ENCODE peak calls at places on chromosomes 6 and 20, in four cellular contexts. X, L, I and C are unnamed samples.
A peak's percentile ranks its signal among the peaks of the same experiment; 100 is the strongest.

GRCh38 chr20:35368616-35369423 is 43.0 kb downstream of the UQCC1 start:
- DNase-seq in X (peak; percentile 8), L (no peak), I (no peak), C (peak; percentile 29)

GRCh38 chr20:4873396-4873795 is 127.9 kb downstream of the SLC23A2 start:
- DNase-seq in X (no peak), L (no peak), I (no peak), C (no peak)

GRCh38 chr6:64985726-64986125 is 721.3 kb downstream of the EYS start:
- DNase-seq in X (no peak), L (no peak), I (no peak), C (peak; percentile 18)

GRCh38 chr20:24443436-24443835 is 26.0 kb upstream of the SYNDIG1 start:
- DNase-seq in X (no peak), L (no peak), I (no peak), C (no peak)

GRCh38 chr20:19435820-19436219 is 223.4 kb downstream of the SLC24A3 start:
- DNase-seq in X (no peak), L (no peak), I (no peak), C (no peak)

GRCh38 chr6:39992861-39993622 is 58.8 kb upstream of the MOCS1 start:
- DNase-seq in X (no peak), L (no peak), I (no peak), C (peak; percentile 2)

GRCh38 chr20:45361794-45362193 is 1.2 kb upstream of the SYS1 start:
- DNase-seq in X (no peak), L (no peak), I (no peak), C (no peak)

GRCh38 chr6:107957165-107957908 is 671 bp downstream of the SEC63 start:
- DNase-seq in X (peak; percentile 42), L (peak; percentile 46), I (peak; percentile 61), C (peak; percentile 78)

GRCh38 chr20:57714409-57715267 is 4.8 kb upstream of the PMEPA1 start:
- DNase-seq in X (peak; percentile 79), L (no peak), I (no peak), C (peak; percentile 82)

GRCh38 chr20:41034239-41034638 is 5.6 kb downstream of the TOP1 start:
- DNase-seq in X (no peak), L (no peak), I (no peak), C (no peak)

GRCh38 chr20:3873507-3873906 is 15.7 kb upstream of the PANK2 start:
- DNase-seq in X (no peak), L (no peak), I (no peak), C (no peak)

GRCh38 chr6:35213161-35213823 is 464 bp upstream of the SCUBE3 start:
- DNase-seq in X (no peak), L (no peak), I (no peak), C (no peak)

GRCh38 chr6:11766589-11767450 is 11.8 kb downstream of the ADTRP start:
- DNase-seq in X (peak; percentile 97), L (no peak), I (no peak), C (peak; percentile 93)

GRCh38 chr20:49187330-49188100 is 619 bp downstream of the STAU1 start:
- DNase-seq in X (no peak), L (peak; percentile 28), I (no peak), C (no peak)

GRCh38 chr6:33724281-33725023 is 13.0 kb upstream of the UQCC2 start:
- DNase-seq in X (no peak), L (no peak), I (no peak), C (no peak)

GRCh38 chr6:56752009-56752408 is 109.3 kb upstream of the DST start:
- DNase-seq in X (peak; percentile 62), L (no peak), I (no peak), C (peak; percentile 63)

GRCh38 chr20:22106308-22106938 is 401.0 kb downstream of the PAX1 start:
- DNase-seq in X (peak; percentile 39), L (no peak), I (no peak), C (no peak)

GRCh38 chr6:124622351-124622750 is 339.9 kb upstream of the RNF217 start:
- DNase-seq in X (no peak), L (no peak), I (no peak), C (peak; percentile 10)

GRCh38 chr6:40631760-40632159 is 44.6 kb upstream of the LRFN2 start:
- DNase-seq in X (no peak), L (no peak), I (no peak), C (no peak)

GRCh38 chr6:90103056-90103793 is 193.4 kb downstream of the BACH2 start:
- DNase-seq in X (no peak), L (no peak), I (no peak), C (peak; percentile 65)

GRCh38 chr6:25181923-25182322 is 97.3 kb upstream of the CARMIL1 start:
- DNase-seq in X (peak; percentile 75), L (no peak), I (no peak), C (peak; percentile 51)

GRCh38 chr6:149079911-149080501 is 237.5 kb upstream of the TAB2 start:
- DNase-seq in X (peak; percentile 3), L (no peak), I (no peak), C (peak; percentile 72)

GRCh38 chr6:44037847-44038542 is 89.3 kb downstream of the MRPL14 start:
- DNase-seq in X (no peak), L (no peak), I (peak; percentile 16), C (no peak)

GRCh38 chr20:38523697-38524096 is 51.1 kb downstream of the RALGAPB start:
- DNase-seq in X (peak; percentile 69), L (no peak), I (no peak), C (peak; percentile 55)

GRCh38 chr6:52507557-52508260 is 69.2 kb downstream of the TRAM2 start:
- DNase-seq in X (peak; percentile 90), L (no peak), I (no peak), C (peak; percentile 87)

GRCh38 chr6:112929661-112930060 is 582.5 kb downstream of the RFPL4B start:
- DNase-seq in X (no peak), L (no peak), I (no peak), C (no peak)

GRCh38 chr20:52193886-52194545 is 2.4 kb upstream of the ZFP64 start:
- DNase-seq in X (no peak), L (no peak), I (no peak), C (no peak)

GRCh38 chr6:44219815-44220784 is 3.3 kb upstream of the SLC29A1 start:
- DNase-seq in X (no peak), L (no peak), I (no peak), C (no peak)

GRCh38 chr6:167650730-167651129 is 176.0 kb upstream of the AFDN start:
- DNase-seq in X (no peak), L (no peak), I (no peak), C (no peak)

GRCh38 chr6:154550778-154551177 is 40.3 kb upstream of the CNKSR3 start:
- DNase-seq in X (no peak), L (no peak), I (no peak), C (no peak)

GRCh38 chr20:32189691-32190607 is 17.6 kb downstream of the PLAGL2 start:
- DNase-seq in X (no peak), L (peak; percentile 57), I (peak; percentile 62), C (peak; percentile 38)

GRCh38 chr6:26383624-26384417 is 913 bp downstream of the BTN2A2 start:
- DNase-seq in X (peak; percentile 65), L (peak; percentile 34), I (no peak), C (peak; percentile 62)

GRCh38 chr20:60977896-60978295 is 274.2 kb upstream of the CDH4 start:
- DNase-seq in X (no peak), L (no peak), I (no peak), C (no peak)

GRCh38 chr6:138590796-138591709 is 91.8 kb upstream of the NHSL1 start:
- DNase-seq in X (peak; percentile 68), L (peak; percentile 77), I (no peak), C (peak; percentile 82)

GRCh38 chr6:44441091-44441855 is 53.8 kb downstream of the CDC5L start:
- DNase-seq in X (no peak), L (no peak), I (no peak), C (no peak)